ENCODE peak calls at places on chromosomes 2 and 18, in eight cellular contexts. K, C, S, N, J, T, P and O are unnamed samples.
A peak's percentile ranks its signal among the peaks of the same experiment; 100 is the strongest.

GRCh38 chr18:27921904-27922541 is 254.9 kb downstream of the CDH2 start:
- DNase-seq in K (no peak), C (peak; percentile 92), S (no peak), N (no peak), J (no peak), T (peak; percentile 27), P (no peak), O (no peak)

GRCh38 chr2:19123556-19123955 is 234.9 kb downstream of the OSR1 start:
- DNase-seq in K (no peak), C (no peak), S (no peak), N (no peak), J (no peak), T (no peak), P (no peak), O (no peak)

GRCh38 chr2:154673694-154674093 is 24.8 kb upstream of the KCNJ3 start:
- DNase-seq in K (no peak), C (no peak), S (no peak), N (no peak), J (no peak), T (no peak), P (no peak), O (no peak)

GRCh38 chr2:212364106-212364505 is 174.5 kb downstream of the ERBB4 start:
- DNase-seq in K (no peak), C (no peak), S (no peak), N (no peak), J (no peak), T (no peak), P (no peak), O (no peak)

GRCh38 chr2:111209045-111209514 is 88.4 kb downstream of the BCL2L11 start:
- DNase-seq in K (peak; percentile 31), C (peak; percentile 72), S (no peak), N (no peak), J (no peak), T (no peak), P (peak; percentile 37), O (no peak)

GRCh38 chr2:160974803-160975202 is 185.4 kb upstream of the TANK start:
- DNase-seq in K (no peak), C (no peak), S (no peak), N (no peak), J (no peak), T (no peak), P (no peak), O (no peak)

GRCh38 chr2:10332402-10333246 is 29.9 kb downstream of the HPCAL1 start:
- DNase-seq in K (peak; percentile 84), C (peak; percentile 21), S (no peak), N (peak; percentile 26), J (no peak), T (no peak), P (no peak), O (no peak)

GRCh38 chr18:43830905-43831304 is 553.6 kb upstream of the SYT4 start:
- DNase-seq in K (no peak), C (no peak), S (no peak), N (no peak), J (no peak), T (no peak), P (no peak), O (no peak)

GRCh38 chr18:23405626-23406025 is 47.5 kb upstream of the RIOK3 start:
- DNase-seq in K (no peak), C (no peak), S (no peak), N (no peak), J (no peak), T (no peak), P (no peak), O (no peak)

GRCh38 chr18:80148316-80149199 is 39.5 kb downstream of the ADNP2 start:
- DNase-seq in K (no peak), C (no peak), S (no peak), N (no peak), J (no peak), T (no peak), P (no peak), O (no peak)

GRCh38 chr18:60413944-60414547 is 41.5 kb upstream of the MC4R start:
- DNase-seq in K (peak; percentile 43), C (no peak), S (no peak), N (peak; percentile 29), J (no peak), T (no peak), P (no peak), O (no peak)

GRCh38 chr2:200264631-200265030 is 41.9 kb upstream of the SPATS2L start:
- DNase-seq in K (no peak), C (no peak), S (no peak), N (no peak), J (no peak), T (no peak), P (no peak), O (no peak)

GRCh38 chr2:241001413-241002274 is 3.2 kb downstream of the SNED1 start:
- DNase-seq in K (no peak), C (no peak), S (no peak), N (no peak), J (no peak), T (no peak), P (no peak), O (no peak)

GRCh38 chr2:238636269-238637073 is 209.7 kb downstream of the ASB1 start:
- DNase-seq in K (no peak), C (no peak), S (no peak), N (no peak), J (no peak), T (peak; percentile 92), P (no peak), O (no peak)

GRCh38 chr2:218023636-218024035 is 20.8 kb upstream of the TNS1 start:
- DNase-seq in K (no peak), C (no peak), S (no peak), N (no peak), J (no peak), T (no peak), P (no peak), O (no peak)

GRCh38 chr2:241771286-241772062 is 5.1 kb upstream of the GAL3ST2 start:
- DNase-seq in K (no peak), C (no peak), S (no peak), N (peak; percentile 23), J (no peak), T (no peak), P (peak; percentile 60), O (no peak)

GRCh38 chr2:74462054-74462785 is 3.0 kb downstream of the MOGS start:
- DNase-seq in K (no peak), C (no peak), S (no peak), N (no peak), J (no peak), T (no peak), P (no peak), O (no peak)

GRCh38 chr18:22309191-22309590 is 108.5 kb downstream of the CTAGE1 start:
- DNase-seq in K (no peak), C (peak; percentile 59), S (no peak), N (no peak), J (no peak), T (peak; percentile 31), P (no peak), O (no peak)

GRCh38 chr18:75553021-75553420 is 125.5 kb upstream of the SMIM21 start:
- DNase-seq in K (no peak), C (no peak), S (no peak), N (no peak), J (no peak), T (no peak), P (no peak), O (no peak)

GRCh38 chr2:66846887-66847286 is 412.0 kb downstream of the MEIS1 start:
- DNase-seq in K (no peak), C (no peak), S (no peak), N (no peak), J (no peak), T (no peak), P (no peak), O (no peak)

GRCh38 chr2:85318222-85319182 is 9.3 kb downstream of the TGOLN2 start:
- DNase-seq in K (no peak), C (peak; percentile 74), S (no peak), N (no peak), J (no peak), T (peak; percentile 47), P (no peak), O (no peak)

GRCh38 chr2:236103981-236104380 is 64.2 kb downstream of the GBX2 start:
- DNase-seq in K (no peak), C (no peak), S (no peak), N (no peak), J (no peak), T (no peak), P (no peak), O (no peak)

GRCh38 chr2:11540148-11540995 is 6.5 kb downstream of the GREB1 start:
- DNase-seq in K (no peak), C (no peak), S (no peak), N (peak; percentile 42), J (no peak), T (no peak), P (no peak), O (no peak)

GRCh38 chr18:13621886-13622619 is 104.3 kb downstream of the FAM210A start:
- DNase-seq in K (no peak), C (no peak), S (no peak), N (no peak), J (no peak), T (no peak), P (no peak), O (no peak)

GRCh38 chr18:53408271-53408670 is 816.2 kb downstream of the MBD2 start:
- DNase-seq in K (no peak), C (no peak), S (no peak), N (no peak), J (no peak), T (no peak), P (no peak), O (no peak)

GRCh38 chr2:153474407-153474806 is 4.2 kb downstream of the RPRM start:
- DNase-seq in K (peak; percentile 8), C (no peak), S (no peak), N (peak; percentile 97), J (no peak), T (no peak), P (no peak), O (no peak)

GRCh38 chr2:150809083-150809482 is 321.6 kb upstream of the RND3 start:
- DNase-seq in K (peak; percentile 41), C (no peak), S (no peak), N (peak; percentile 86), J (no peak), T (no peak), P (no peak), O (no peak)

GRCh38 chr2:170696006-170696405 is 19.1 kb upstream of the SP5 start:
- DNase-seq in K (no peak), C (no peak), S (no peak), N (peak; percentile 54), J (no peak), T (no peak), P (no peak), O (no peak)

GRCh38 chr2:223113161-223113560 is 61.2 kb downstream of the KCNE4 start:
- DNase-seq in K (peak; percentile 10), C (peak; percentile 32), S (no peak), N (peak; percentile 95), J (no peak), T (no peak), P (no peak), O (no peak)

GRCh38 chr2:156434461-156435291 is 1.5 kb upstream of the GPD2 start:
- DNase-seq in K (no peak), C (peak; percentile 51), S (no peak), N (no peak), J (no peak), T (no peak), P (peak; percentile 45), O (no peak)

GRCh38 chr2:203694186-203694585 is 12.3 kb upstream of the CD28 start:
- DNase-seq in K (peak; percentile 36), C (no peak), S (no peak), N (no peak), J (no peak), T (no peak), P (no peak), O (no peak)

GRCh38 chr18:12159446-12159845 is 65.8 kb downstream of the ANKRD62 start:
- DNase-seq in K (no peak), C (peak; percentile 79), S (no peak), N (no peak), J (no peak), T (no peak), P (no peak), O (no peak)

GRCh38 chr18:23541349-23542093 is 38.2 kb downstream of the RMC1 start:
- DNase-seq in K (peak; percentile 72), C (no peak), S (no peak), N (no peak), J (no peak), T (no peak), P (no peak), O (no peak)